ENCODE peak calls at places on chromosomes 4 and X, in eight cellular contexts. T is kidney, B is dorsolateral prefrontal cortex, G is HepG2, E is fibroblast of the aortic adventitia, S is fibroblast of lung, N is astrocyte of the spinal cord, U is epithelial cell of proximal tubule. A is an unnamed sample.

GRCh38 chr4:183834252-183834651 is 70.9 kb upstream of the STOX2 start:
- DNase-seq in N (no peak), T (no peak), B (peak; percentile 67), G (no peak), U (no peak), E (no peak), S (no peak), A (no peak)

GRCh38 chr4:122668241-122668640 is 47.4 kb upstream of the IL21 start:
- DNase-seq in N (peak; percentile 71), U (no peak), E (peak; percentile 63), G (no peak), B (no peak), S (peak; percentile 79), T (no peak), A (peak; percentile 86)

GRCh38 chrX:9336501-9336900 is 128.4 kb upstream of the TBL1X start:
- DNase-seq in B (no peak), T (no peak), E (no peak), U (no peak), N (no peak), G (no peak), S (no peak), A (no peak)

GRCh38 chr4:25847329-25847728 is 15.5 kb downstream of the SEL1L3 start:
- DNase-seq in G (no peak), E (no peak), U (no peak), T (no peak), B (no peak), S (peak; percentile 63), N (no peak), A (no peak)

GRCh38 chrX:154804957-154805695 is at the start of gene MPP1:
- DNase-seq in G (no peak), T (peak; percentile 89), S (peak; percentile 74), U (no peak), E (peak; percentile 68), N (peak; percentile 66), B (peak; percentile 82), A (peak; percentile 88)

GRCh38 chrX:150199803-150200202 is 163.3 kb upstream of the MAMLD1 start:
- DNase-seq in T (no peak), S (no peak), N (no peak), E (no peak), B (no peak), G (no peak), U (no peak), A (no peak)

GRCh38 chr4:88820723-88821368 is 123.2 kb upstream of the NAP1L5 start:
- DNase-seq in U (no peak), T (no peak), S (no peak), B (no peak), G (no peak), N (no peak), E (no peak), A (peak; percentile 41)

GRCh38 chrX:154357205-154357604 is 17.2 kb downstream of the FLNA start:
- DNase-seq in S (no peak), G (no peak), E (no peak), T (no peak), N (no peak), B (no peak), U (no peak), A (no peak)

GRCh38 chr4:184798504-184798903 is 27.3 kb downstream of the ACSL1 start:
- DNase-seq in T (no peak), G (no peak), S (no peak), U (no peak), B (no peak), E (no peak), N (no peak), A (no peak)

GRCh38 chrX:40105016-40105790 is 7.4 kb upstream of the BCOR start:
- DNase-seq in G (no peak), T (peak; percentile 84), B (no peak), N (no peak), U (no peak), E (no peak), S (peak; percentile 51), A (peak; percentile 58)

GRCh38 chr4:102792361-102792936 is 31.7 kb upstream of the MANBA start:
- DNase-seq in T (no peak), E (no peak), U (no peak), N (no peak), S (no peak), G (no peak), B (no peak), A (no peak)

GRCh38 chrX:100381613-100382012 is 28.5 kb downstream of the PCDH19 start:
- DNase-seq in E (peak; percentile 4), G (no peak), B (no peak), U (no peak), T (no peak), S (no peak), N (no peak), A (no peak)

DNA sequence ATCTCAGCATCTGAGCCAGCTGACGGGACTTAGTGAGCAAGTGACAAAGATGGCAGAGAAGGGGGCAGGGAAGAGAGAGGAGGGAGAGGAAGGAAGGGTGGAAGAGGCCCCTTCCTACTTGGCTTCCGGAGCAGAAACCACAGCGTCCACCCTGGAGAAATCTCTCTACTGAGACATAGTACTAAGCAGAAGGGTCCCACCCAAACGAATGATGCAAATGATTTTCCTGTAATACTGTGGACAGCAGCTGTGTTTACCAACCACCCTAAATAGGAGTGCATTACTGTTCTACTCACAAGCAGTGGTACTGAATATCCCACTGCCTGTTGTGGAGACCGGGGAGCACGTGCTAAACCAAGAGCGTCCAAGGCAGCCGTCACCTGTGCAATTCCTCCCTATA is 29.4 kb downstream of the DTHD1 start:
- DNase-seq in T (no peak), B (no peak), E (no peak), G (no peak), S (no peak), N (no peak), U (no peak), A (no peak)
- H3K4me3 ChIP-seq in T (no peak overlapping the region), B (no peak overlapping the region), E (no peak overlapping the region), G (no peak overlapping the region), S (no peak overlapping the region), N (no peak overlapping the region), U (no peak overlapping the region), A (no peak overlapping the region)

GRCh38 chr4:61590881-61591280 is 390.8 kb downstream of the ADGRL3 start:
- DNase-seq in T (no peak), G (no peak), U (no peak), S (no peak), B (no peak), N (no peak), E (no peak), A (no peak)
- TF ChIP-seq CTCF in T (no peak), G (peak; percentile 14), U (peak; percentile 41), S (peak; percentile 13), B (no peak), N (peak; percentile 23), E (peak; percentile 10), A (no peak)

GRCh38 chrX:119690921-119691716 is 1.8 kb downstream of the SEPTIN6 start:
- DNase-seq in U (no peak), S (peak; percentile 52), G (no peak), B (no peak), E (peak; percentile 42), T (no peak), N (no peak), A (peak; percentile 51)
- H3K4me3 ChIP-seq in U (no peak overlapping the region), S (no peak overlapping the region), G (peak overlapping the region; percentile 82), B (peak overlapping the region; percentile 65), E (peak overlapping the region; percentile 39), T (no peak overlapping the region), N (no peak overlapping the region), A (peak overlapping the region; percentile 65)

DNA sequence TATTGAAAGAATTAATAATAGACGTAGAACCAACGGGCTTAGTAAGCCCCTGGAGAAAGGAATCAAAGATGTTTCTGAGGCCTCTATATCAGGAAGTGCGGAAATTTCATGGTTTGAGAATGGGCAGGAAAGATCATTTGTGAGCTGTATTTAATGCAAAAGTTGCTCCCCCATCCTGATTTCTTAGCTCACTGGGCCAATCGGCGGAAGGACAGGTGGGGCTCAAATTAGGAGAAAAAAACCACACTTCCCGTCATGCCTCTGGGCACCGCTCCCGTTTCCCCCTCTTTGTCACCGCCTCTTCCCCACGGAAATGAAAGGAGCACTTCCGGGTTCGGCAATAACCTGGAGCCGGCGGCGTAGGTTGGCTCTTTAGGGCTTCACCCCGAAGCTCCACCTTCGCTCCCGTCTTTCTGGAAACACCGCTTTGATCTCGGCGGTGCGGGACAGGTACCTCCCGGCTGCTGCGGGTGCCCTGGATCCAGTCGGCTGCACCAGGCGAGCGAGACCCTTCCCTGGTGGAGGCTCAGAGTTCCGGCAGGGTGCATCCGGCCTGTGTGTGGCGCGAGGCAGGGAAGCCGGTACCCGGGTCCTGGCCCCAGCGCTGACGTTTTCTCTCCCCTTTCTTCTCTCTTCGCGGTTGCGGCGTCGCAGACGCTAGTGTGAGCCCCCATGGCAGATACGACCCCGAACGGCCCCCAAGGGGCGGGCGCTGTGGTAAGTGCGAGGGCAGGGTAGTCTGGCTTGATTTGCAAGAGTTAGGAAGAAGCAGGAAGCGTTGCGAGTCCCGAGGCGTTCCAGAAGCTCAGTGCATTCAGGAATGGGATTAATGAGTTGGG is at the start of gene TMEM33:
- DNase-seq in B (peak; percentile 93), E (peak; percentile 82), S (peak; percentile 85), T (peak; percentile 90), N (peak; percentile 85), G (peak; percentile 94), U (peak; percentile 26), A (peak; percentile 76)
- TF ChIP-seq CTCF in B (peak; percentile 54), E (peak; percentile 31), S (peak; percentile 17), T (no peak), N (no peak), G (peak; percentile 3), U (no peak), A (peak; percentile 4)

GRCh38 chr4:109125084-109125483 is 177.4 kb downstream of the COL25A1 start:
- DNase-seq in U (no peak), S (no peak), G (no peak), E (no peak), B (no peak), N (no peak), T (no peak), A (no peak)
- H3K4me3 ChIP-seq in U (no peak overlapping the region), S (no peak overlapping the region), G (no peak overlapping the region), E (no peak overlapping the region), B (no peak overlapping the region), N (no peak overlapping the region), T (no peak overlapping the region), A (no peak overlapping the region)

GRCh38 chr4:10140866-10141759 is 24.5 kb upstream of the WDR1 start:
- DNase-seq in G (no peak), T (no peak), S (no peak), E (no peak), U (no peak), B (no peak), N (no peak), A (no peak)
- TF ChIP-seq CTCF in G (no peak), T (no peak), S (no peak), E (no peak), U (no peak), B (no peak), N (no peak), A (no peak)

GRCh38 chr4:15341022-15341732 is 86.7 kb upstream of the C1QTNF7 start:
- DNase-seq in S (no peak), N (no peak), U (no peak), E (no peak), B (no peak), T (no peak), G (no peak), A (no peak)
- H3K4me3 ChIP-seq in S (no peak overlapping the region), N (no peak overlapping the region), U (no peak overlapping the region), E (no peak overlapping the region), B (no peak overlapping the region), T (peak overlapping the region; percentile 22), G (no peak overlapping the region), A (no peak overlapping the region)

A was measured in foreskin fibroblast.